ENCODE peak calls at places on chromosomes 5 and 9, in eight cellular contexts. One of them, this sample, is unnamed.

GRCh38 chr9:95874989-95875304 is 544 bp upstream of the ERCC6L2 start:
- DNase-seq in GM23338: peak; percentile 18
- DNase-seq in HCT116: no peak
- DNase-seq in transverse colon: peak; percentile 67
- DNase-seq in HepG2: peak; percentile 7
- DNase-seq in spleen: peak; percentile 91
- DNase-seq in vagina: peak; percentile 83
- DNase-seq in breast epithelium: peak; percentile 40
- DNase-seq in this sample: peak; percentile 74

GRCh38 chr9:93677061-93677571 is 100.7 kb downstream of the PHF2 start:
- DNase-seq in spleen: peak; percentile 62
- DNase-seq in HepG2: no peak
- DNase-seq in transverse colon: peak; percentile 5
- DNase-seq in vagina: peak; percentile 79
- DNase-seq in GM23338: no peak
- DNase-seq in HCT116: no peak
- DNase-seq in breast epithelium: peak; percentile 16
- DNase-seq in this sample: peak; percentile 65

GRCh38 chr5:111478266-111478665 is 34.1 kb downstream of the STARD4 start:
- DNase-seq in breast epithelium: no peak
- DNase-seq in HepG2: no peak
- DNase-seq in spleen: no peak
- DNase-seq in vagina: no peak
- DNase-seq in HCT116: no peak
- DNase-seq in transverse colon: no peak
- DNase-seq in GM23338: no peak
- DNase-seq in this sample: no peak

GRCh38 chr5:103475629-103476240 is 86.9 kb downstream of the NUDT12 start:
- DNase-seq in HCT116: peak; percentile 33
- DNase-seq in transverse colon: no peak
- DNase-seq in HepG2: peak; percentile 21
- DNase-seq in vagina: no peak
- DNase-seq in spleen: no peak
- DNase-seq in GM23338: peak; percentile 65
- DNase-seq in breast epithelium: no peak
- DNase-seq in this sample: no peak

GRCh38 chr5:43301653-43302091 is 11.5 kb downstream of the HMGCS1 start:
- DNase-seq in GM23338: no peak
- DNase-seq in breast epithelium: no peak
- DNase-seq in HepG2: no peak
- DNase-seq in vagina: no peak
- DNase-seq in transverse colon: no peak
- DNase-seq in HCT116: no peak
- DNase-seq in spleen: no peak
- DNase-seq in this sample: no peak

GRCh38 chr5:125812631-125813030 is 610.6 kb upstream of the GRAMD2B start:
- DNase-seq in HepG2: no peak
- DNase-seq in transverse colon: no peak
- DNase-seq in HCT116: no peak
- DNase-seq in spleen: no peak
- DNase-seq in breast epithelium: no peak
- DNase-seq in GM23338: peak; percentile 23
- DNase-seq in vagina: no peak
- DNase-seq in this sample: no peak

GRCh38 chr5:92991681-92992472 is 589.1 kb downstream of the NR2F1-AS1 start:
- DNase-seq in HepG2: no peak
- DNase-seq in transverse colon: no peak
- DNase-seq in HCT116: no peak
- DNase-seq in breast epithelium: no peak
- DNase-seq in GM23338: no peak
- DNase-seq in vagina: no peak
- DNase-seq in spleen: no peak
- DNase-seq in this sample: no peak

GRCh38 chr5:8788246-8788645 is 757.6 kb downstream of the SEMA5A start:
- DNase-seq in GM23338: no peak
- DNase-seq in spleen: no peak
- DNase-seq in HCT116: no peak
- DNase-seq in transverse colon: no peak
- DNase-seq in breast epithelium: no peak
- DNase-seq in vagina: no peak
- DNase-seq in HepG2: no peak
- DNase-seq in this sample: no peak

GRCh38 chr9:88809371-88809770 is 181.9 kb upstream of the S1PR3 start:
- DNase-seq in breast epithelium: no peak
- DNase-seq in vagina: peak; percentile 77
- DNase-seq in GM23338: no peak
- DNase-seq in HCT116: no peak
- DNase-seq in transverse colon: no peak
- DNase-seq in spleen: no peak
- DNase-seq in HepG2: no peak
- DNase-seq in this sample: peak; percentile 48

GRCh38 chr9:98022447-98022846 is 34.1 kb upstream of the NANS start:
- DNase-seq in spleen: no peak
- DNase-seq in vagina: no peak
- DNase-seq in transverse colon: no peak
- DNase-seq in GM23338: no peak
- DNase-seq in HepG2: no peak
- DNase-seq in breast epithelium: no peak
- DNase-seq in HCT116: no peak
- DNase-seq in this sample: no peak

GRCh38 chr9:106916491-106917235 is 53.7 kb downstream of the ZNF462 start:
- DNase-seq in vagina: no peak
- DNase-seq in GM23338: peak; percentile 66
- DNase-seq in HepG2: peak; percentile 23
- DNase-seq in transverse colon: peak; percentile 73
- DNase-seq in spleen: no peak
- DNase-seq in HCT116: peak; percentile 80
- DNase-seq in breast epithelium: peak; percentile 77
- DNase-seq in this sample: no peak

GRCh38 chr9:69549310-69550202 is 122.6 kb downstream of the APBA1 start:
- DNase-seq in HCT116: peak; percentile 38
- DNase-seq in breast epithelium: no peak
- DNase-seq in vagina: no peak
- DNase-seq in transverse colon: no peak
- DNase-seq in HepG2: peak; percentile 45
- DNase-seq in spleen: no peak
- DNase-seq in GM23338: peak; percentile 77
- DNase-seq in this sample: no peak

GRCh38 chr5:60332244-60333018 is 367.5 kb downstream of the DEPDC1B start:
- DNase-seq in spleen: no peak
- DNase-seq in GM23338: no peak
- DNase-seq in HCT116: no peak
- DNase-seq in vagina: no peak
- DNase-seq in HepG2: no peak
- DNase-seq in transverse colon: no peak
- DNase-seq in breast epithelium: no peak
- DNase-seq in this sample: no peak

GRCh38 chr9:126906086-126906485 is 8.5 kb upstream of the RALGPS1 start:
- DNase-seq in GM23338: no peak
- DNase-seq in HCT116: no peak
- DNase-seq in vagina: no peak
- DNase-seq in breast epithelium: no peak
- DNase-seq in spleen: no peak
- DNase-seq in HepG2: no peak
- DNase-seq in transverse colon: no peak
- DNase-seq in this sample: no peak

GRCh38 chr9:135568026-135568425 is 6.5 kb downstream of the PAEP start:
- DNase-seq in breast epithelium: no peak
- DNase-seq in transverse colon: no peak
- DNase-seq in vagina: no peak
- DNase-seq in spleen: peak; percentile 32
- DNase-seq in HCT116: no peak
- DNase-seq in HepG2: no peak
- DNase-seq in GM23338: no peak
- DNase-seq in this sample: no peak

GRCh38 chr5:137737349-137738256 is 1.7 kb upstream of the KLHL3 start:
- DNase-seq in GM23338: no peak
- DNase-seq in spleen: no peak
- DNase-seq in HCT116: no peak
- DNase-seq in HepG2: no peak
- DNase-seq in breast epithelium: no peak
- DNase-seq in transverse colon: peak; percentile 47
- DNase-seq in vagina: no peak
- DNase-seq in this sample: no peak
- TF ChIP-seq POLR2AphosphoS5 in GM23338: no peak
- TF ChIP-seq POLR2AphosphoS5 in spleen: no peak
- TF ChIP-seq POLR2AphosphoS5 in HCT116: no peak
- TF ChIP-seq POLR2AphosphoS5 in HepG2: no peak
- TF ChIP-seq POLR2AphosphoS5 in breast epithelium: no peak
- TF ChIP-seq POLR2AphosphoS5 in transverse colon: no peak
- TF ChIP-seq POLR2AphosphoS5 in vagina: peak; percentile 38
- TF ChIP-seq POLR2AphosphoS5 in this sample: no peak

GRCh38 chr5:78672154-78672553 is 23.6 kb upstream of the LHFPL2 start:
- DNase-seq in breast epithelium: no peak
- DNase-seq in HCT116: no peak
- DNase-seq in GM23338: no peak
- DNase-seq in vagina: no peak
- DNase-seq in transverse colon: no peak
- DNase-seq in HepG2: no peak
- DNase-seq in spleen: no peak
- DNase-seq in this sample: no peak

GRCh38 chr5:78675956-78676727 is 27.6 kb upstream of the LHFPL2 start:
- DNase-seq in HCT116: no peak
- DNase-seq in spleen: no peak
- DNase-seq in transverse colon: peak; percentile 43
- DNase-seq in vagina: no peak
- DNase-seq in GM23338: no peak
- DNase-seq in breast epithelium: no peak
- DNase-seq in HepG2: no peak
- DNase-seq in this sample: no peak

GRCh38 chr5:78679905-78680304 is 31.3 kb upstream of the LHFPL2 start:
- DNase-seq in vagina: no peak
- DNase-seq in HCT116: no peak
- DNase-seq in transverse colon: no peak
- DNase-seq in GM23338: no peak
- DNase-seq in breast epithelium: no peak
- DNase-seq in HepG2: no peak
- DNase-seq in spleen: no peak
- DNase-seq in this sample: no peak

DNA sequence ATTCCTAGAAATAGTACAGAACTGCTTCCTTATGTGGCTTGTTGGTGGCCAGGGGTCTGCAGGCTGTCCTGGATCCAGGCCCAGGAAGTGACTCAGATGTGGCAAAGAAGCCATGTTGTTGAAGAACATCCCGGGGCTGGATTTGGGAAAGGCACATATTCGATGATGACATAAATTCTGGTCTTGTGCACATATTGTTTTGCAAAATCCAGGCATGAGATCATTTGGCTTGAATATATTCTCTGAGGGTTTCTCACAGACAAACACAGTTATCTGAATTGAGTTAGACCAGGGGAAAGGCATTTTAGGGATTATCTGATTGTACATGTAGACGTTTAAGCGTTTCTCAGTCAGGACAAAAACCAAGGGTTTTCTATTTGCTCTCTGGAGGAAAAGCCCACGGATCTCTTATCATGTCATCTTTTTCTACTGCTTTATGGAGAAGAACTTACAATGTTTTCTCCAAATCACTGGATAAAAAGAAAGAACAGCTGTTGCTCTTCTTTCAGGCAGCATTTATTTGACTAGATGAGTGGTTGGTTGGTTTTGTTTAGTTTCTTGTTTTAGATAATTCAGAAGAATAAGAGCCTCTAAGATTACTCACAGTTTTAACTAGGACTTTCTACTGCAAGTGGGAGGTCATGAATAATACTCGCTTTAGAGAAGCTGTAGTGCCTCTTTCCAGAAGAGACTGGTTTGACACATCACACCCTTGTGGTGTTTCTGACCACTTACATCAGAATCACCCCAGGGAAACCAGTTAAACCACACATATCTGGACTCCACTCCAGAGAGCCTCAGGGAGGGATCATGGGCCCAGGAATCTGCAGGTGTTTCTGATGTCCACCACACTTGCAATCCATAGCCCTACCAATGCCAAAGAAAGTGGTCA is 29.5 kb upstream of the LHFPL2 start:
- DNase-seq in HCT116: peak; percentile 69
- DNase-seq in breast epithelium: peak; percentile 47
- DNase-seq in GM23338: no peak
- DNase-seq in spleen: no peak
- DNase-seq in transverse colon: peak; percentile 40
- DNase-seq in vagina: no peak
- DNase-seq in HepG2: no peak
- DNase-seq in this sample: no peak
- TF ChIP-seq CTCF in HCT116: no peak
- TF ChIP-seq CTCF in breast epithelium: no peak
- TF ChIP-seq CTCF in GM23338: no peak
- TF ChIP-seq CTCF in spleen: no peak
- TF ChIP-seq CTCF in transverse colon: no peak
- TF ChIP-seq CTCF in vagina: no peak
- TF ChIP-seq CTCF in HepG2: peak; percentile 18
- TF ChIP-seq CTCF in this sample: no peak

GRCh38 chr9:133049043-133049442 is 12.7 kb upstream of the CEL start:
- DNase-seq in vagina: no peak
- DNase-seq in GM23338: no peak
- DNase-seq in HCT116: no peak
- DNase-seq in spleen: no peak
- DNase-seq in HepG2: no peak
- DNase-seq in breast epithelium: no peak
- DNase-seq in transverse colon: no peak
- DNase-seq in this sample: no peak
- H3K36me3 ChIP-seq in vagina: peaks cover 84% of the 10 kb centered on the region
- H3K36me3 ChIP-seq in GM23338: peaks cover 4% of the 10 kb centered on the region
- H3K36me3 ChIP-seq in HCT116: peaks cover 50% of the 10 kb centered on the region
- H3K36me3 ChIP-seq in spleen: peaks cover 100% of the 10 kb centered on the region
- H3K36me3 ChIP-seq in HepG2: peaks cover 40% of the 10 kb centered on the region
- H3K36me3 ChIP-seq in breast epithelium: peaks cover 5% of the 10 kb centered on the region
- H3K36me3 ChIP-seq in transverse colon: no peaks in the 10 kb centered on the region
- H3K36me3 ChIP-seq in this sample: peaks cover 89% of the 10 kb centered on the region

DNA sequence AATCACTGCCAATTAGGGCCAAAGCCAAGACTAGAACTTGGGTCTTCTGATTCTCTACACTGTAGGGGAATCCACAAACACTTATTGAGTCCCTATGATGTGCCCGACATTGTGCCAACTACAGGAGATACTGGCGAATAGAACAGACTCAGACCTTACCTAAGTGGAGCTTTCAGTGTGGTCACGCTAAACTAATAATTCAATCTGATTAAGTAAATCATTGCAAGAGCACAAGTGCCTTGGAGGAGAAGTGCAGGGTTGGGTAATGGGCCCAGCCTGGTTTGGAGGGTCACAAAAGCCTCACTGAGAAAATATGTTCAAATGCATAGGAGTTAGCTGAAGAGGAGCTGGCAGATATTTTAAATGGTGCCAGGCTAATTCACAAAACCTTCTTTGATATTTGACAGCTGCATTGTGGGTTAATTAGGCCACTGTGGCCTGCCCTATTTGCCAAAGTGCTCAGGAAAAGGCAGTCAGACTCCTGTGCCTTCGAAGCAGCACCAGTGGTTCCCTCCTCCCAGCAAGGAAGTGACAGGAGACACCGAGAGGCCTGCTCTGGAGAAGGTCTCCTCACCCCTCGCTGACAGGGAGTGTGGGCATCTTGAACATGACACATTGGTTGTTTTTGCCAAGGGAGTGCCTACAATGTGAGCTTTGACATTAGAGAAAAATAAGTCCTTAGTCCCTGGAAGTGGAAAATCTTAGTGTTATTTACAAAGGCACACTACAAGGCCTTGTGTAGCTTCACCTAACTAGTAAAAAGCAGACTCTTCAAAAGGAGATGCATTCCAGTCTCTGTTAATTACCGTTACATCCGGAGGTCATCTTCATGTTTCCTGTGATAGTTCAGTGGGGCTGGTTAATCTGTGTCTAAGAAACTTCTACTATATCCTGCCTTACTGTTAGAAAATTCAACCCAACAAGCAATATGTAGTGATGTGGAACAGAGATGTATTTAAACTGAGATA is 24.1 kb upstream of the TRAF1 start:
- DNase-seq in GM23338: no peak
- DNase-seq in HCT116: no peak
- DNase-seq in spleen: no peak
- DNase-seq in transverse colon: no peak
- DNase-seq in vagina: no peak
- DNase-seq in HepG2: no peak
- DNase-seq in breast epithelium: no peak
- DNase-seq in this sample: no peak
- TF ChIP-seq POLR2AphosphoS5 in GM23338: no peak
- TF ChIP-seq POLR2AphosphoS5 in HCT116: no peak
- TF ChIP-seq POLR2AphosphoS5 in spleen: no peak
- TF ChIP-seq POLR2AphosphoS5 in transverse colon: no peak
- TF ChIP-seq POLR2AphosphoS5 in vagina: peak; percentile 22
- TF ChIP-seq POLR2AphosphoS5 in HepG2: no peak
- TF ChIP-seq POLR2AphosphoS5 in breast epithelium: no peak
- TF ChIP-seq POLR2AphosphoS5 in this sample: no peak

This sample was measured in suprapubic skin.